ENCODE peak calls at places on chromosomes 3 and 15, in eight cellular contexts. D, K, R, S, V, A, H and I are unnamed samples.
A peak's percentile ranks its signal among the peaks of the same experiment; 100 is the strongest.

GRCh38 chr15:85543741-85544155 is 163.3 kb downstream of the AKAP13 start:
- DNase-seq in D (peak; percentile 88), K (peak; percentile 77), R (peak; percentile 9), S (no peak), V (peak; percentile 69), A (peak; percentile 88), H (no peak), I (no peak)

GRCh38 chr15:52093539-52094502 is 18.8 kb downstream of the BCL2L10 start:
- DNase-seq in D (no peak), K (no peak), R (no peak), S (no peak), V (peak; percentile 20), A (peak; percentile 46), H (peak; percentile 93), I (peak; percentile 77)

GRCh38 chr15:59438891-59439290 is 905 bp downstream of the FAM81A start:
- DNase-seq in D (no peak), K (no peak), R (no peak), S (no peak), V (no peak), A (peak; percentile 71), H (no peak), I (peak; percentile 28)

GRCh38 chr3:105798381-105798934 is 70.4 kb downstream of the CBLB start:
- DNase-seq in D (no peak), K (no peak), R (no peak), S (no peak), V (no peak), A (no peak), H (no peak), I (no peak)

GRCh38 chr3:194871864-194872668 is 186.4 kb downstream of the FAM43A start:
- DNase-seq in D (no peak), K (peak; percentile 67), R (no peak), S (no peak), V (no peak), A (peak; percentile 71), H (peak; percentile 38), I (peak; percentile 77)

GRCh38 chr3:196726788-196727675 is 12.6 kb upstream of the PAK2 start:
- DNase-seq in D (no peak), K (no peak), R (no peak), S (no peak), V (no peak), A (no peak), H (peak; percentile 14), I (peak; percentile 84)

GRCh38 chr3:66037330-66037985 is 1.3 kb downstream of the MAGI1 start:
- DNase-seq in D (no peak), K (peak; percentile 83), R (no peak), S (no peak), V (peak; percentile 77), A (peak; percentile 62), H (peak; percentile 53), I (peak; percentile 65)

GRCh38 chr3:16302082-16302631 is 37.1 kb downstream of the OXNAD1 start:
- DNase-seq in D (no peak), K (no peak), R (no peak), S (no peak), V (no peak), A (no peak), H (no peak), I (no peak)